ENCODE peak calls at places on chromosomes 4 and X, in four cellular contexts. T is HepG2, K is H1, V is K562. O is an unnamed sample. For H3K4me1, the result is how much of the 10 kb centered on the place peaks cover.

GRCh38 chr4:1137850-1138249 is 24.5 kb upstream of the RNF212 start:
- DNase-seq in T (no peak), K (no peak), V (no peak), O (no peak)

GRCh38 chr4:91226838-91227237 is 1076.9 kb upstream of the GRID2 start:
- DNase-seq in T (no peak), K (no peak), V (no peak), O (no peak)

GRCh38 chr4:128837198-128837597 is 27.7 kb downstream of the JADE1 start:
- DNase-seq in K (no peak), V (no peak), T (peak), O (no peak)

GRCh38 chr4:181147421-181147951 is 1095.7 kb upstream of the TENM3 start:
- DNase-seq in T (no peak), K (no peak), V (no peak), O (no peak)

GRCh38 chr4:85732124-85732523 is 257.2 kb downstream of the ARHGAP24 start:
- DNase-seq in T (no peak), K (no peak), V (no peak), O (peak)

GRCh38 chrX:135395064-135395463 is 26.7 kb upstream of the SMIM10L2A start:
- DNase-seq in T (no peak), V (no peak), K (no peak), O (no peak)

GRCh38 chr4:105088110-105088879 is 58.4 kb upstream of the TET2 start:
- DNase-seq in K (peak), V (no peak), T (no peak), O (peak)

GRCh38 chr4:4720671-4721070 is 138.8 kb upstream of the MSX1 start:
- DNase-seq in V (no peak), T (no peak), K (no peak), O (no peak)

GRCh38 chr4:8917321-8917811 is 45.7 kb upstream of the HMX1 start:
- DNase-seq in K (no peak), T (no peak), V (no peak), O (no peak)

GRCh38 chr4:151184523-151185458 is 85.4 kb downstream of the RPS3A start:
- DNase-seq in T (peak), K (no peak), V (no peak), O (peak)

DNA sequence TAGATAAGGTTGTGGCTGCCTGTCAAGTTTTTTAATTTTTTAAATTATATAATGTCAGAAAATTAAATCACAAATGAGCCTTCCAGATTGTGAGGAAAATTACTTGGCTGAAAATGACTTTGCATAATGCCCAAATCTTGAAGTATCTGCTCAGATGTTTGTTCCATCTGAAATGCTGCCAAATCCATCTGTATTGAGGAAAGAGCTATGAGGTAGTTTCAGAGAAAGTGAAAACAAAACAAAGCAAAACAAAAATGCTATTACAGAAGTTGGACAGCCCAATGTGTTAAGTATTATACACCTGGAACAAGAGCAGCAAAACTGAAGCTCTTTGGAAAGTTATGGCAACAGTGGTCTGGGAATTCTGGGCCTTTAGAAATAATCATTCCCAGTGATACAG is 23.3 kb upstream of the GUCY1B1 start:
- DNase-seq in K (no peak), V (no peak), T (no peak), O (peak)
- TF ChIP-seq JUN in K (no peak), V (no peak), T (no peak), O (no peak)

GRCh38 chrX:49243166-49243565 is 7.9 kb downstream of the CCDC22 start:
- DNase-seq in T (no peak), V (no peak), K (no peak), O (no peak)

GRCh38 chrX:49233887-49234555 is 881 bp upstream of the CACNA1F start:
- DNase-seq in V (no peak), K (no peak), T (no peak), O (no peak)

GRCh38 chrX:49237060-49237459 is 1.8 kb downstream of the CCDC22 start:
- DNase-seq in T (no peak), V (no peak), K (no peak), O (no peak)

GRCh38 chrX:49242545-49243066 is 7.3 kb downstream of the CCDC22 start:
- DNase-seq in T (no peak), K (no peak), V (peak), O (no peak)

GRCh38 chrX:49238735-49239134 is 3.5 kb downstream of the CCDC22 start:
- DNase-seq in K (no peak), V (no peak), T (peak), O (no peak)
- H3K4me1 ChIP-seq in K (under half), V (under half), T (under half), O (under half)

GRCh38 chrX:40132751-40133150 is 35.0 kb upstream of the BCOR start:
- DNase-seq in V (peak), T (no peak), K (no peak), O (peak)
- H3K9ac ChIP-seq in V (peak), T (no peak), K (no peak), O (no peak)

DNA sequence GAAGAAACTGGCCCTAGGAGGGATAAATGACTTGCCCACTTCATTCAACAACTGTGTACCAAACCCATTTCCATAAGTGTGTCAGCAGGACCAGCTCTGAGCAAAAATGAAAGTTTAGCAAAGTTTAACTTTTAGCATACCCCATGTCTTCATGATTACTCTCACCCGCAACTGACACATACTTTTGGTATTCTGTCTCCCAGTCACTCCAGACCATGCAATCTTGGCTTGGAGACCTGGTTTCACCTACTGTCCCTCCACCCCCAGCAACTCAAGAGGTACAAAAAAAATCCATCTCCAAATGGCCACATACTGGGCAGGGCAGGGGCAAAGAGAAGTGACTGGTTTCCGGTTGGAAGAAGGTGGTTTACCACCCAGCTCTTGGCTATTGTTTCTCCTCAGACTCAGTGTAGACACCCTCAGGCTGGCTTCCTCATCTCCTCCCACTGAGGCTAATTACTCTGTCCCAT is 79.8 kb downstream of the RLIM start:
- DNase-seq in V (no peak), T (no peak), K (no peak), O (no peak)
- TF ChIP-seq JUN in V (no peak), T (no peak), K (no peak), O (no peak)

GRCh38 chr4:37641352-37641751 is 44.8 kb downstream of the RELL1 start:
- DNase-seq in V (no peak), T (no peak), K (no peak), O (no peak)

GRCh38 chr4:37645736-37646135 is 40.4 kb downstream of the RELL1 start:
- DNase-seq in V (no peak), T (no peak), K (no peak), O (no peak)

GRCh38 chr4:37644962-37645361 is 41.2 kb downstream of the RELL1 start:
- DNase-seq in V (no peak), T (no peak), K (no peak), O (no peak)

GRCh38 chr4:37639551-37640293 is 46.5 kb downstream of the RELL1 start:
- DNase-seq in V (no peak), T (no peak), K (no peak), O (peak)

DNA sequence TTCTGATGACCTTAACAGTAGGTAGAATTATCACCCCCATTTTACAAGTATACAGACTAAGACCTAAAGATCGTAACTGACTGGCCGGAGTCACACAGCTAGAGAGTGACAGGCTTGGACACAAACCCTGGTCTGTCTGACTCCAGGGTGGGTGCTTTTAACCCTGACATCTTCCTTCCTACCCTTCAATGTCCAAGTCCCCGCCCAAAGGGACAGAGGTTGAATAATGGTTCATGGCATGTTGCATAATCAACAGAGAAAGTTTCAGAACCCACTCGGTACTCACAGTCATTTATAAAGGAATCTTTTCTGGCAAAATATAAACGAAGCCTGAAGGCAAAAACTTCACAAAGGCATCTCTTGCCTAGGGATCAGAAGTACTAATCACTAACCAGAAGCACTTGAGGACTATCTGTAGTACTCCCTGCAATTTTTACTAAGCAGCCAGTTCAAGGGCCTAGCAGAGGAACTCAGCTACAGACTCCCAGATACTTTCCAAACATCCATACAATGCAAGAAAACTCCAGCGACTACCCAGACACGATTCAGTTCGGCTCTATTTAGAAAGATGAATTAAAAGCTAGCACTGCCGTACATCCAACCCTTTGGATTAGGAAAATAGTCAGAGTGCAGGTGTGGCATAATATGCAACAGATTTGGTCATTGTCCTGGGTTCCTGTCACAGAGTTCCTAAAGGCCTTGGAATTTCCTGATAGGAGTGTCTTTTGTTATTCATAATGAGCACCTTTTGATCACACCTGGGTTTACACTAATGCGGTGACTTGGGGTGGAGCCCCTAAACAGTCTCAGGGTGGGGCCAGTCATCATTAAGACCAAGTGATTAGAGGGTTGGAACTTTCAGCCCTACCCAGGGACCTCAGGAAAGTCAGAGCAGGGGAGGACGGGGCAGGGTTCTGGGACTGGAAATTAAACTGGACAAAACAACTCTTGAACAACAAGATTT is 44.0 kb downstream of the RELL1 start:
- DNase-seq in K (no peak), T (peak), V (no peak), O (no peak)
- H3K4me1 ChIP-seq in K (under half), T (under half), V (under half), O (under half)

GRCh38 chr4:2441393-2442174 is 22.8 kb downstream of the CFAP99 start:
- DNase-seq in T (peak), V (peak), K (peak), O (peak)
- H3K9ac ChIP-seq in T (no peak), V (peak), K (no peak), O (no peak)

GRCh38 chr4:123484291-123484926 is 87.8 kb downstream of the SPRY1 start:
- DNase-seq in V (no peak), T (peak), K (no peak), O (no peak)
- TF ChIP-seq JUN in V (no peak), T (no peak), K (no peak), O (no peak)

DNA sequence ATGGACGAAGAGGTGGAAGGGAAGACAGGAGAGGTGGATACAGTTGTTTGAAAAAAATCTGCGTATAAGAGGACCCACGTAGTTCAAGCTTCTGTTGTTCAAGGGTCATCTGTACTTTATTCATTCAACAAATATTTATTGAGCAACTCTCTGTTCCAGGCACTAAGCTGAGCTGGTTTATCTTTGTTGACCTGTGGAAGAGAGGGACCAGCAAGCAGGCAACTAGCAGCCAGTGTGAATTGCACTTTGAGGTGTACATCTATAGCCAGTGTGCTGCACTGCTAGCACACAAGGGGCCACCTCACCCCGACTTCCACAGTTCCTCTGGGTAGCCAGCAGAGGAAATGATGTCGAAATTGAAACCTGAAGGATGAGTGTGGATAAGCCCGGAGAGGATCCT is 191.4 kb downstream of the SOWAHB start:
- DNase-seq in K (no peak), V (no peak), T (peak), O (no peak)
- H3K4me1 ChIP-seq in K (under half), V (under half), T (under half), O (under half)